ENCODE peak calls at places on chromosome 22, in seven cellular contexts. One of them, this sample, is unnamed.
A peak's percentile ranks its signal among the peaks of the same experiment; 100 is the strongest.

GRCh38 chr22:31075961-31076360 is 5.2 kb upstream of the SMTN start:
- DNase-seq in gastrocnemius medialis: peak; percentile 78
- DNase-seq in HCT116: no peak
- DNase-seq in adrenal gland: peak; percentile 60
- DNase-seq in body of pancreas: no peak
- DNase-seq in A549: no peak
- DNase-seq in ovary: peak; percentile 84
- DNase-seq in this sample: no peak

GRCh38 chr22:22741843-22742242 is 97.4 kb downstream of the GGTLC2 start:
- DNase-seq in gastrocnemius medialis: no peak
- DNase-seq in HCT116: no peak
- DNase-seq in adrenal gland: no peak
- DNase-seq in body of pancreas: no peak
- DNase-seq in A549: no peak
- DNase-seq in ovary: no peak
- DNase-seq in this sample: no peak

GRCh38 chr22:42035256-42035655 is 35.4 kb downstream of the NAGA start:
- DNase-seq in gastrocnemius medialis: no peak
- DNase-seq in HCT116: no peak
- DNase-seq in adrenal gland: no peak
- DNase-seq in body of pancreas: no peak
- DNase-seq in A549: no peak
- DNase-seq in ovary: no peak
- DNase-seq in this sample: no peak

GRCh38 chr22:49960967-49961600 is 512 bp downstream of the PIM3 start:
- DNase-seq in gastrocnemius medialis: peak; percentile 65
- DNase-seq in HCT116: no peak
- DNase-seq in adrenal gland: peak; percentile 61
- DNase-seq in body of pancreas: peak; percentile 57
- DNase-seq in A549: peak; percentile 36
- DNase-seq in ovary: peak; percentile 68
- DNase-seq in this sample: no peak

GRCh38 chr22:35442471-35442870 is 42.5 kb downstream of the MCM5 start:
- DNase-seq in gastrocnemius medialis: no peak
- DNase-seq in HCT116: no peak
- DNase-seq in adrenal gland: no peak
- DNase-seq in body of pancreas: no peak
- DNase-seq in A549: no peak
- DNase-seq in ovary: no peak
- DNase-seq in this sample: no peak

GRCh38 chr22:36536717-36537116 is 7.8 kb upstream of the EIF3D start:
- DNase-seq in gastrocnemius medialis: peak; percentile 53
- DNase-seq in HCT116: no peak
- DNase-seq in adrenal gland: no peak
- DNase-seq in body of pancreas: no peak
- DNase-seq in A549: no peak
- DNase-seq in ovary: no peak
- DNase-seq in this sample: no peak

GRCh38 chr22:50731811-50732624 is 6.0 kb upstream of the ACR start:
- DNase-seq in gastrocnemius medialis: no peak
- DNase-seq in HCT116: peak; percentile 15
- DNase-seq in adrenal gland: peak; percentile 21
- DNase-seq in body of pancreas: peak; percentile 41
- DNase-seq in A549: peak; percentile 45
- DNase-seq in ovary: peak; percentile 31
- DNase-seq in this sample: no peak

GRCh38 chr22:22786301-22787115 is 101.1 kb upstream of the IGLL5 start:
- DNase-seq in gastrocnemius medialis: no peak
- DNase-seq in HCT116: no peak
- DNase-seq in adrenal gland: no peak
- DNase-seq in body of pancreas: no peak
- DNase-seq in A549: no peak
- DNase-seq in ovary: no peak
- DNase-seq in this sample: no peak

GRCh38 chr22:26418620-26419019 is 10.4 kb upstream of the ASPHD2 start:
- DNase-seq in gastrocnemius medialis: no peak
- DNase-seq in HCT116: no peak
- DNase-seq in adrenal gland: no peak
- DNase-seq in body of pancreas: no peak
- DNase-seq in A549: no peak
- DNase-seq in ovary: no peak
- DNase-seq in this sample: no peak

GRCh38 chr22:50683994-50684371 is 11.4 kb downstream of the SHANK3 start:
- DNase-seq in gastrocnemius medialis: no peak
- DNase-seq in HCT116: no peak
- DNase-seq in adrenal gland: no peak
- DNase-seq in body of pancreas: no peak
- DNase-seq in A549: no peak
- DNase-seq in ovary: no peak
- DNase-seq in this sample: no peak

GRCh38 chr22:35609261-35609660 is 7.9 kb downstream of the MB start:
- DNase-seq in gastrocnemius medialis: no peak
- DNase-seq in HCT116: no peak
- DNase-seq in adrenal gland: no peak
- DNase-seq in body of pancreas: no peak
- DNase-seq in A549: no peak
- DNase-seq in ovary: no peak
- DNase-seq in this sample: no peak

GRCh38 chr22:43539572-43540533 is 128.0 kb downstream of the MPPED1 start:
- DNase-seq in gastrocnemius medialis: no peak
- DNase-seq in HCT116: no peak
- DNase-seq in adrenal gland: no peak
- DNase-seq in body of pancreas: no peak
- DNase-seq in A549: no peak
- DNase-seq in ovary: no peak
- DNase-seq in this sample: no peak

GRCh38 chr22:31489632-31490495 is at the start of gene EIF4ENIF1:
- DNase-seq in gastrocnemius medialis: peak; percentile 84
- DNase-seq in HCT116: peak; percentile 46
- DNase-seq in adrenal gland: peak; percentile 90
- DNase-seq in body of pancreas: peak; percentile 89
- DNase-seq in A549: peak; percentile 80
- DNase-seq in ovary: peak; percentile 90
- DNase-seq in this sample: peak; percentile 53

GRCh38 chr22:23110190-23110921 is 31.4 kb downstream of the RSPH14 start:
- DNase-seq in gastrocnemius medialis: no peak
- DNase-seq in HCT116: no peak
- DNase-seq in adrenal gland: no peak
- DNase-seq in body of pancreas: no peak
- DNase-seq in A549: no peak
- DNase-seq in ovary: no peak
- DNase-seq in this sample: no peak

GRCh38 chr22:16818538-16818937 is 6.7 kb downstream of the XKR3 start:
- DNase-seq in gastrocnemius medialis: no peak
- DNase-seq in HCT116: no peak
- DNase-seq in adrenal gland: no peak
- DNase-seq in body of pancreas: no peak
- DNase-seq in A549: no peak
- DNase-seq in ovary: no peak
- DNase-seq in this sample: no peak
- H3K9me3 ChIP-seq in gastrocnemius medialis: no peaks in the 10 kb centered on the region
- H3K9me3 ChIP-seq in HCT116: peaks cover 6% of the 10 kb centered on the region
- H3K9me3 ChIP-seq in adrenal gland: no peaks in the 10 kb centered on the region
- H3K9me3 ChIP-seq in body of pancreas: no peaks in the 10 kb centered on the region
- H3K9me3 ChIP-seq in A549: no peaks in the 10 kb centered on the region
- H3K9me3 ChIP-seq in ovary: no peaks in the 10 kb centered on the region
- H3K9me3 ChIP-seq in this sample: no peaks in the 10 kb centered on the region

DNA sequence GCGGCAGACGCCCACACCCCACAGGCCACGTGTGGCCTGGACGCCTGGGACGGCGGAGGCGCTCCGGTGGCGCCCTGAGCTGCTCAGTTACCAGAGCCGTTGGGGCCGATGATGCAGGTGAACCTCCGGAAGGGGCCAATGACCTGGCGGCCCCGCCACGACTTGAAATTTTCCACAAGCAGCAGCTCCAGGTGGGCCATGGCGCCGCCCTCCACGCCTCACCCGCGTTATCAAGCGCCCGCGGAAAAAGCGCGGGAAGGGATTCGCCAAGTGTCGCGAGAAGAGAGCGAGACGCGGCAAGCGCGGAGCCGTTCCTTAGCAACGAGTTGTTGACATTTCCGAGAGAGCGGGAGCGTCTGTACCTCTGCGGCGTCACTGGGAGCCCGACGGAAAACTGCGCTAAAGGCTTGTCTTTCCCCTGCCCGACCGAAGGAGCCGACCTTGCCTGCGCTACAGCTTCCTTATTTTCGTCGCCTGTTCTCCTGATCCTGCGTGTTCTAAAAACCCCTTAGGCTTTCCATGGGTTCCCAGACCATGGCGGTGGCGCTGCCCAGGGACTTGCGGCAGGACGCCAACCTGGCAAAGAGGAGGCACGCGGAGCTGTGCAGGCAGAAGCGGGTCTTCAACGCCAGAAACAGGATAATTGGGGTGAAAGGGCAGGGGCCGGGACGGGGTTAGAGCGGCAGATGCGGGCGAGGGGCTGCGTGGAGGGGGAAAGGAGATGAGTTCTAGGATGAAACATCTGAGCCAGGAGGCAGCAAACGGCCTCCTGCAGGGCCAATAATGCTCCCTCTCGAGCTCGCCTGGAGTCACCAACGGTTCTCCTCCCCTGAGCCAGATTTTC is at the start of the genes RIBC2 and SMC1B:
- DNase-seq in gastrocnemius medialis: no peak
- DNase-seq in HCT116: peak; percentile 87
- DNase-seq in adrenal gland: peak; percentile 62
- DNase-seq in body of pancreas: peak; percentile 75
- DNase-seq in A549: peak; percentile 91
- DNase-seq in ovary: peak; percentile 75
- DNase-seq in this sample: no peak
- H3K4me3 ChIP-seq in gastrocnemius medialis: peak within 1 kb of the TSS; percentile 62
- H3K4me3 ChIP-seq in HCT116: peak within 1 kb of the TSS; percentile 56
- H3K4me3 ChIP-seq in adrenal gland: peak within 1 kb of the TSS; percentile 53
- H3K4me3 ChIP-seq in body of pancreas: no peak within 1 kb of the TSS
- H3K4me3 ChIP-seq in A549: peak within 1 kb of the TSS; percentile 52
- H3K4me3 ChIP-seq in ovary: peak within 1 kb of the TSS; percentile 29
- H3K4me3 ChIP-seq in this sample: peak within 1 kb of the TSS; percentile 54

DNA sequence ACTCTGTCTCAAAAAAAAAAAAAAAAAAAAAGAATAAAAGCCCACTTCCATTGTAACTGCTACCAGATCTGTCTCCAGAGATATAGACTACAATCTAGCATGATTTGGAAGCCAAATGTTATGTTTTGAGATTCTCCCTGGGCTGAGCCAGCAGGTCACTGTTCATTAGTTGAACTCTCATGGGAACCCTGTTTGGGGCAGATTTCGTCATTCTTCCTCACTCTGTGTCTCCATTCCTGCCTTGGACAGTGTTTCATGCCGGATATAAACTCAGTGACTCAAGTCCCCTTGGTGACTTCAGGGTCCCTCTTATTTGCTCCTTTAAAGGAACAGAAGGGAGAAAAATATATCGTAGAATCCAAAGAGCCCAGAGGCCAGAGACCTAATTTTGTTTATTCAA is 378.1 kb downstream of the LARGE1 start:
- DNase-seq in gastrocnemius medialis: peak; percentile 39
- DNase-seq in HCT116: no peak
- DNase-seq in adrenal gland: peak; percentile 40
- DNase-seq in body of pancreas: no peak
- DNase-seq in A549: no peak
- DNase-seq in ovary: no peak
- DNase-seq in this sample: no peak
- TF ChIP-seq POLR2A in gastrocnemius medialis: no peak
- TF ChIP-seq POLR2A in HCT116: no peak
- TF ChIP-seq POLR2A in adrenal gland: no peak
- TF ChIP-seq POLR2A in body of pancreas: no peak
- TF ChIP-seq POLR2A in A549: no peak
- TF ChIP-seq POLR2A in ovary: no peak
- TF ChIP-seq POLR2A in this sample: no peak

GRCh38 chr22:48737461-48738203 is 1090.0 kb downstream of the BRD1 start:
- DNase-seq in gastrocnemius medialis: no peak
- DNase-seq in HCT116: no peak
- DNase-seq in adrenal gland: no peak
- DNase-seq in body of pancreas: no peak
- DNase-seq in A549: no peak
- DNase-seq in ovary: no peak
- DNase-seq in this sample: no peak

GRCh38 chr22:48738204-48738980 is 1089.3 kb downstream of the BRD1 start:
- DNase-seq in gastrocnemius medialis: no peak
- DNase-seq in HCT116: no peak
- DNase-seq in adrenal gland: no peak
- DNase-seq in body of pancreas: no peak
- DNase-seq in A549: no peak
- DNase-seq in ovary: no peak
- DNase-seq in this sample: no peak

GRCh38 chr22:48736593-48737460 is 1090.8 kb downstream of the BRD1 start:
- DNase-seq in gastrocnemius medialis: no peak
- DNase-seq in HCT116: no peak
- DNase-seq in adrenal gland: no peak
- DNase-seq in body of pancreas: no peak
- DNase-seq in A549: no peak
- DNase-seq in ovary: no peak
- DNase-seq in this sample: no peak

GRCh38 chr22:48734961-48735360 is 1092.7 kb downstream of the BRD1 start:
- DNase-seq in gastrocnemius medialis: no peak
- DNase-seq in HCT116: no peak
- DNase-seq in adrenal gland: no peak
- DNase-seq in body of pancreas: no peak
- DNase-seq in A549: no peak
- DNase-seq in ovary: no peak
- DNase-seq in this sample: no peak

GRCh38 chr22:48734359-48734758 is 1093.3 kb downstream of the BRD1 start:
- DNase-seq in gastrocnemius medialis: no peak
- DNase-seq in HCT116: no peak
- DNase-seq in adrenal gland: no peak
- DNase-seq in body of pancreas: no peak
- DNase-seq in A549: no peak
- DNase-seq in ovary: no peak
- DNase-seq in this sample: no peak
- H3K9me3 ChIP-seq in gastrocnemius medialis: no peaks in the 10 kb centered on the region
- H3K9me3 ChIP-seq in HCT116: no peaks in the 10 kb centered on the region
- H3K9me3 ChIP-seq in adrenal gland: no peaks in the 10 kb centered on the region
- H3K9me3 ChIP-seq in body of pancreas: no peaks in the 10 kb centered on the region
- H3K9me3 ChIP-seq in A549: no peaks in the 10 kb centered on the region
- H3K9me3 ChIP-seq in ovary: no peaks in the 10 kb centered on the region
- H3K9me3 ChIP-seq in this sample: no peaks in the 10 kb centered on the region

DNA sequence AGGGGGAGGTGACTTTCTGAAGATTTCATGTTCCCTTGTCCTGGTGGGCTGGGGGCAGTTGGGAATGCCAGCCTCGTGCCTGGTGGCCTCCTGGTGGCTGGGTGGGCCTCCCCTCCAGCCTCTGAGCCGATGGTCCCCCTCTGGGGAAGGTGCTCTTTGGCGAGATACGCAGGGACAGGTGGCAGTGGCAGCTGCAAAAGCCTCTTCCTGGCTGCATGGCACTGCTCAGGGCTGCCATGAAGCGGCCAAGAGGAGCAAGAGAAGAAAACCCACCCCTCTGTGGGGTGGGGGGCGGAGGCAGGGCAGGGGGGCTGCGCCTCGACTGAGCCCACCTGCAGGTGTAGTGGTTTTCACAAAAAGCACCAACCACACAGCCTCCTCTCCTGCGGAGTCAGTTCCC is 61.8 kb upstream of the PHF21B start:
- DNase-seq in gastrocnemius medialis: no peak
- DNase-seq in HCT116: no peak
- DNase-seq in adrenal gland: no peak
- DNase-seq in body of pancreas: no peak
- DNase-seq in A549: no peak
- DNase-seq in ovary: no peak
- DNase-seq in this sample: no peak
- H3K4me3 ChIP-seq in gastrocnemius medialis: no peak overlapping the region
- H3K4me3 ChIP-seq in HCT116: peak overlapping the region; percentile 42
- H3K4me3 ChIP-seq in adrenal gland: no peak overlapping the region
- H3K4me3 ChIP-seq in body of pancreas: no peak overlapping the region
- H3K4me3 ChIP-seq in A549: no peak overlapping the region
- H3K4me3 ChIP-seq in ovary: no peak overlapping the region
- H3K4me3 ChIP-seq in this sample: no peak overlapping the region

This sample was measured in esophagus squamous epithelium.